ENCODE peak calls at places on chromosomes 11 and 22, in four cellular contexts. E is heart right ventricle, R is thoracic aorta, B is body of pancreas. Q is an unnamed sample. For H3K36me3, the result is how much of the 10 kb centered on the place peaks cover.

GRCh38 chr11:77197626-77198320 is 69.7 kb downstream of the MYO7A start:
- DNase-seq in B (no peak), E (no peak), R (no peak), Q (no peak)

GRCh38 chr11:130874396-130874795 is 41.9 kb downstream of the SNX19 start:
- DNase-seq in B (no peak), E (no peak), R (no peak), Q (no peak)

GRCh38 chr11:129384415-129384814 is 8.8 kb downstream of the BARX2 start:
- DNase-seq in E (no peak), B (no peak), R (no peak), Q (no peak)

GRCh38 chr11:113193894-113194293 is 120.5 kb upstream of the TTC12 start:
- DNase-seq in B (peak), R (no peak), E (peak), Q (no peak)

GRCh38 chr22:36860821-36861659 is at the start of gene NCF4:
- DNase-seq in R (peak), B (peak), E (peak), Q (no peak)

GRCh38 chr22:41830174-41830573 is 2.7 kb upstream of the SREBF2 start:
- DNase-seq in B (no peak), R (no peak), E (no peak), Q (no peak)

GRCh38 chr11:6569706-6570105 is 33.7 kb downstream of the RRP8 start:
- DNase-seq in B (no peak), E (no peak), R (no peak), Q (no peak)

GRCh38 chr11:2526808-2527381 is 82.1 kb downstream of the KCNQ1 start:
- DNase-seq in E (peak), R (no peak), B (peak), Q (no peak)

GRCh38 chr22:40668611-40669390 is 10.5 kb upstream of the MCHR1 start:
- DNase-seq in B (no peak), E (no peak), R (no peak), Q (peak)

GRCh38 chr11:723120-723883 is 17.3 kb downstream of the EPS8L2 start:
- DNase-seq in E (no peak), B (peak), R (no peak), Q (no peak)

GRCh38 chr11:133719532-133720235 is 125.6 kb downstream of the SPATA19 start:
- DNase-seq in B (no peak), R (no peak), E (no peak), Q (no peak)

GRCh38 chr11:82521427-82521826 is 212.2 kb downstream of the FAM181B start:
- DNase-seq in B (no peak), R (no peak), E (no peak), Q (no peak)

GRCh38 chr22:22025320-22026156 is 43.0 kb upstream of the TOP3B start:
- DNase-seq in R (no peak), E (no peak), B (no peak), Q (no peak)

GRCh38 chr11:68012843-68013610 is 2.9 kb downstream of the ALDH3B1 start:
- DNase-seq in B (peak), E (no peak), R (no peak), Q (peak)

GRCh38 chr11:132960273-132960672 is 572.0 kb downstream of the OPCML start:
- DNase-seq in R (no peak), B (no peak), E (no peak), Q (no peak)

GRCh38 chr22:47113880-47114415 is 351.5 kb downstream of the TBC1D22A start:
- DNase-seq in E (no peak), B (no peak), R (no peak), Q (no peak)

GRCh38 chr22:49507607-49508292 is 319.9 kb downstream of the BRD1 start:
- DNase-seq in R (no peak), B (no peak), E (no peak), Q (no peak)

GRCh38 chr22:47205081-47205491 is 442.6 kb downstream of the TBC1D22A start:
- DNase-seq in E (no peak), R (no peak), B (no peak), Q (no peak)

GRCh38 chr11:23696712-23697111 is 800.1 kb upstream of the LUZP2 start:
- DNase-seq in E (no peak), B (no peak), R (no peak), Q (no peak)

GRCh38 chr22:29348956-29349355 is 33.5 kb upstream of the RASL10A start:
- DNase-seq in B (no peak), E (no peak), R (no peak), Q (no peak)
- H3K36me3 ChIP-seq in B (under half), E (under half), R (half or more), Q (under half)

DNA sequence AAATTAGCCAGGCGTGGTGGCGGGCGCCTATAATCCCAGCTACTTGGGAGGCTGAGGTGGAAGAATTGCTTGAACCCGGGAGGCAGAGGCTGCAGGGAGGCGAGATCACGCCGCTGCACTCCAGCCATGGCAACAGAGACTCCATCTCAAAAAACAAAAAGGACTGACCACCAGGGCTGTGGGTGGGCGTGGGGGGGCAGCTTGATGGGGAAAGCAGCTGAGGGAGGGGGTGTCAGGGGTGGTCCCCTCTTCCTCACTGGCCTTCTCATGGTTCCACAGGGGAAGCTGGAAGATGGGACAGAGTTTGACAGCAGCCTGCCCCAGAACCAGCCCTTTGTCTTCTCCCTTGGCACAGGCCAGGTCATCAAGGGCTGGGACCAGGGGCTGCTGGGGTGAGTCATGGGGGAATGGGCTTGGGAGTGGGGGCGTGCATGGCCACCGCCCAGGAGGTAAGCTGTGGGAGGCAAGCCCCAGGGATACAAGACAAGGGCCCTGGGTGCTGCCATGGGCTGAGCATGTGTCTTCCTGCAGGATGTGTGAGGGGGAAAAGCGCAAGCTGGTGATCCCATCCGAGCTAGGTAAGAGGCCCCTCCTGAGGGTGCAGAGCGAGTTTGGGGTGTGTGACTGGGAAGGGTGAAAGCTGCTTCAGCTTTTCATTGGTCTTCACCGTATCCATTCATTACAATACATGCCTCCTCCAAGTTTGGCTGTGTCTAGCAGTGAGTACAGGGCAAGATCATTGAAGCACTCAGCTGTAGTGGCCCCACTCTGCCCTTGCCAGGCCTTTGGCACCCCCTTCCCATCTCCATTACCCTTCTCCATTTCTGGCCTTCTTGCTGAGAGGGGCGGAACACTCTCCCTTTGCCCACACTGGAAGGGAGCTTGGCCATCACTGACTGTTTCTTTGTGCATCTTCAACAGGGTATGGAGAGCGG is 2.3 kb downstream of the FKBP2 start:
- DNase-seq in R (no peak), B (no peak), E (no peak), Q (no peak)
- H3K4me3 ChIP-seq in R (peak), B (no peak), E (no peak), Q (no peak)

GRCh38 chr22:25131198-25131887 is 68.3 kb upstream of the CRYBB3 start:
- DNase-seq in B (peak), E (no peak), R (no peak), Q (no peak)
- TF ChIP-seq CTCF in B (no peak), E (no peak), R (no peak), Q (no peak)

GRCh38 chr11:117226388-117227385 is 5.2 kb downstream of the PCSK7 start:
- DNase-seq in R (no peak), B (peak), E (no peak), Q (no peak)
- H3K36me3 ChIP-seq in R (under half), B (under half), E (under half), Q (under half)

GRCh38 chr11:96156379-96156722 is 186.6 kb downstream of the MAML2 start:
- DNase-seq in E (no peak), B (no peak), R (no peak), Q (no peak)

GRCh38 chr11:96157517-96157873 is 185.5 kb downstream of the MAML2 start:
- DNase-seq in R (no peak), B (no peak), E (no peak), Q (no peak)

GRCh38 chr11:96154802-96155520 is 188.0 kb downstream of the MAML2 start:
- DNase-seq in E (no peak), B (no peak), R (no peak), Q (no peak)

GRCh38 chr11:96158126-96158525 is 184.9 kb downstream of the MAML2 start:
- DNase-seq in B (no peak), R (no peak), E (no peak), Q (no peak)

DNA sequence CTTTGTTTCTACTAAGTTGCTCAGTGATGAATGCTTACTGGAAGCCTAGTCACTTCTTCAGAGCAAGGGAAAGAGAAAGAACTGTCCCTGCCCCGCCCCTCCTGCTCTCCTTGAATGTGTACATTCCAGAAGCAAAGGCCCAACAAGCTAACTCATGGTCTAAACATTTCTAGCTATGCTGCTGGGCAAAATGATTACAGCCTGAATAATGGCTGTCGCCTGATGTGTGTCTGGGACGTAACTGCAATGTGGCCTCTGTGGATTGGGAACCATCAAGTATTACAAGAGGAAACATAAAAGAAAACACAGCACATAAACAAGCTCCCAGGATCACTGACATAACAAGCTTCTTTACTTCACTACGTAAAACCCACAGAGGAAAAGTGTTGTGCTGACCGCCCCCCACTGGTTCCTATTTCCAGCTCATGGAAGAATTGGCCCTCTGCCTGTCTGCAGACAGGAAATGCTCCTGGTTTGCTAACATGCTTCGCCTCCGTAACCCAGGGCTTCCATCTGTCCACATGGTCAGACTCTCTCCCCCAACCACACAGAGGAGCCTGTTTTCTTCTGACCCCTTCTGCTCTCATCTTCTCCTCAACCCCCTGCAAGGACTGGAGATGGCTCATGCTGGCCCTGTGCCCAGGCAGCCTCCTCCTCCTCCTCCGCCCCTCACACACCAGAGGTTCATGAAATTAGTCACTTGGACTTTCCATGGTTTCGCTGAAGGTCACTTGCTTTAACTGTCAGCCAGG is 187.2 kb downstream of the MAML2 start:
- DNase-seq in R (peak), B (peak), E (peak), Q (peak)
- H3K4me3 ChIP-seq in R (peak), B (no peak), E (no peak), Q (no peak)

DNA sequence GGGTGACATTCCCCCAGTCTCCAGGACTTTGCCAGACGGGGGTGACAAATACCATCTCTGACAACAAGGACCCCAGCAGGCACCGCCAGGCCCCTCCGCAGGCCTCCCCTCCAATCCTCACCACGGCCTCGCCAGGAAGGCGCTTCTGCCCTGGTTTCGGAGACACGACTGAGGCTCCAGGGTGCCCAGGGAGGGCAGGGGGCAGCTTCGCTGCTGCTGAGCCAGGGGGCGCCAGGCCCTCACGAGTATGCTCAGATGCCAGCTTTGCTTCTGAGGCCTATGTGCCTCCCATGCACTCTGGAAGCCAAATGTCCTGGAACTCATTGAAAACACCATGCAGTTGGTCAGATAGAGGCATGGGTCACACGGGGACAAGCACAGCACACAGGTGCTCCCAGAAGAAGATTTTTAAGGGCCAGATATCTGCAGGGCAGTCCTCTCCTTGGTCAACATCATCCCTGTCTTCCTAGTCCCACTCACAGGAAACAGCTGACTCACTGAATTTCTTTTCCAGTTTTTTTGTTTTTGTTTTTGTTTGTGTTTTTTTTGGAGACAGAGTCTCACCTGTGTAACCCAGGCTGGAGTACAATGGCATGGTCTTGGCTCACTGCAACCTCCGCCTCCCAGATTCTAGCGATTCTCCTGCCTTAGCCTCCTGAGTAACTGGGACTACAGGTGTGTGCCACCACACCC is 19.9 kb downstream of the BID start:
- DNase-seq in R (no peak), E (no peak), B (no peak), Q (no peak)
- TF ChIP-seq CTCF in R (no peak), E (peak), B (no peak), Q (peak)

GRCh38 chr22:29795663-29796062 is 28.5 kb downstream of the UQCR10 start:
- DNase-seq in B (no peak), E (no peak), R (no peak), Q (no peak)
- H3K36me3 ChIP-seq in B (under half), E (under half), R (under half), Q (under half)

GRCh38 chr11:57761301-57762234 is at the start of gene CTNND1:
- DNase-seq in E (peak), R (peak), B (peak), Q (peak)

GRCh38 chr11:57763568-57763967 is 2.0 kb downstream of the CTNND1 start:
- DNase-seq in B (no peak), R (no peak), E (no peak), Q (no peak)

GRCh38 chr11:57762235-57762866 is 749 bp downstream of the CTNND1 start:
- DNase-seq in R (no peak), E (no peak), B (peak), Q (no peak)

GRCh38 chr11:57764527-57764926 is 2.9 kb downstream of the CTNND1 start:
- DNase-seq in E (no peak), R (no peak), B (no peak), Q (no peak)

DNA sequence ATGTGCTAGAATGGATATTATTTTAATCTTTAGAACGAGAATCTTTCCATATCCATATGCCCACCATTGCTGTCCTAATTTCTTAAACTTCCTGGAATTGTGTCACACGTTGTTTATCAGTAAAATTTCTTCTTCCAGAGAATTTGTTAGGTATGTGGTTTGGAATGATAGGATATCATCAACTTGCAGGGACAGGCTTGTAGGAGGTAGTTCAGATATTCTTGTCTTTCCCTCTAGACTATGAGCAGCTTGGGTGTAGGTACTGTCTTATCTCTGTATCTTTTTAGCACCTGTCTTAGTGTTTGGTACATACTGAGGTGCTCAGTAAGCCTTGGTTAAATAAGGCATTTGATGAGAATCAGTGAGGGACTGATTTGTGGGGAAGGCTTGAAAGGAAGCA is 3.4 kb downstream of the CTNND1 start:
- DNase-seq in E (no peak), B (no peak), R (no peak), Q (no peak)
- H3K4me3 ChIP-seq in E (peak), B (no peak), R (peak), Q (peak)

GRCh38 chr11:120122921-120123683 is 14.8 kb downstream of the TRIM29 start:
- DNase-seq in B (no peak), E (no peak), R (no peak), Q (no peak)

GRCh38 chr11:120125005-120125404 is 12.9 kb downstream of the TRIM29 start:
- DNase-seq in R (no peak), E (no peak), B (no peak), Q (peak)

GRCh38 chr11:120125509-120125908 is 12.4 kb downstream of the TRIM29 start:
- DNase-seq in E (no peak), R (no peak), B (no peak), Q (no peak)

GRCh38 chr11:120124355-120124754 is 13.6 kb downstream of the TRIM29 start:
- DNase-seq in R (no peak), B (no peak), E (no peak), Q (no peak)

GRCh38 chr11:120123946-120124345 is 14.0 kb downstream of the TRIM29 start:
- DNase-seq in B (no peak), E (no peak), R (no peak), Q (no peak)
- TF ChIP-seq CTCF in B (no peak), E (no peak), R (no peak), Q (no peak)

DNA sequence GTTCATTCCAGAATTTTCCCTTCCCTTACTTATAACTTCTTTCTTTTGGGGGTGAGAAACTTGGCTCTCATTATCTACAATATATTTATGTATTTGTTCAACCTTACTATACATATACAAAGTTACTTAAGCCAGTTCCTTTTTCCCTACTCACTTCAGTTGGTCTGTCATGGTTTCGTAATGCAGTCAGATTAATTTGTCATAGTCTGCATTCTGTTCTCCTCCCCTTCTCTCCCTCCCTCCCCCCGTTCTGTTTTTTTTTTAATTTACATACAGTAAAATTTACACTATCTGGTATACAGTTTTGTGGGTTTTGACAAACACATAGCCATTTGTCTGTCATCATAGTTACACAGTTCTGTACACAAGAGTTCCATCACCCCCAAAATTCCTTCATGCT is 71.8 kb upstream of the ADORA2A start:
- DNase-seq in E (no peak), R (no peak), B (no peak), Q (no peak)
- H3K36me3 ChIP-seq in E (under half), R (under half), B (under half), Q (under half)

Q was measured in BJ.